ENCODE peak calls at places on chromosome 19, in seven cellular contexts. One of them, this sample, is unnamed.

GRCh38 chr19:14433454-14434156 is 499 bp downstream of the PKN1 start:
- DNase-seq in GM23338: peak; percentile 55
- DNase-seq in AG09309: no peak
- DNase-seq in pancreas: peak; percentile 43
- DNase-seq in choroid plexus epithelial cell: no peak
- DNase-seq in ascending aorta: no peak
- DNase-seq in foreskin fibroblast: no peak
- DNase-seq in this sample: no peak

GRCh38 chr19:42199440-42200115 is 17.9 kb downstream of the DEDD2 start:
- DNase-seq in GM23338: peak; percentile 61
- DNase-seq in AG09309: no peak
- DNase-seq in pancreas: no peak
- DNase-seq in choroid plexus epithelial cell: no peak
- DNase-seq in ascending aorta: no peak
- DNase-seq in foreskin fibroblast: no peak
- DNase-seq in this sample: peak; percentile 79

GRCh38 chr19:13040916-13041292 is 45.6 kb downstream of the NFIX start:
- DNase-seq in GM23338: no peak
- DNase-seq in AG09309: no peak
- DNase-seq in pancreas: no peak
- DNase-seq in choroid plexus epithelial cell: no peak
- DNase-seq in ascending aorta: no peak
- DNase-seq in foreskin fibroblast: no peak
- DNase-seq in this sample: no peak

GRCh38 chr19:34711890-34712289 is 22.2 kb upstream of the ZNF181 start:
- DNase-seq in GM23338: peak; percentile 78
- DNase-seq in AG09309: no peak
- DNase-seq in pancreas: no peak
- DNase-seq in choroid plexus epithelial cell: no peak
- DNase-seq in ascending aorta: no peak
- DNase-seq in foreskin fibroblast: no peak
- DNase-seq in this sample: no peak

GRCh38 chr19:19292607-19293006 is 19.5 kb upstream of the TM6SF2 start:
- DNase-seq in GM23338: no peak
- DNase-seq in AG09309: no peak
- DNase-seq in pancreas: no peak
- DNase-seq in choroid plexus epithelial cell: no peak
- DNase-seq in ascending aorta: no peak
- DNase-seq in foreskin fibroblast: no peak
- DNase-seq in this sample: no peak

GRCh38 chr19:17078920-17079709 is 3.5 kb downstream of the MYO9B start:
- DNase-seq in GM23338: no peak
- DNase-seq in AG09309: no peak
- DNase-seq in pancreas: no peak
- DNase-seq in choroid plexus epithelial cell: peak; percentile 21
- DNase-seq in ascending aorta: no peak
- DNase-seq in foreskin fibroblast: no peak
- DNase-seq in this sample: no peak

GRCh38 chr19:32330149-32330548 is 15.3 kb upstream of the ZNF507 start:
- DNase-seq in GM23338: no peak
- DNase-seq in AG09309: no peak
- DNase-seq in pancreas: no peak
- DNase-seq in choroid plexus epithelial cell: no peak
- DNase-seq in ascending aorta: no peak
- DNase-seq in foreskin fibroblast: no peak
- DNase-seq in this sample: no peak

GRCh38 chr19:31988256-31988655 is 357.2 kb upstream of the ZNF507 start:
- DNase-seq in GM23338: no peak
- DNase-seq in AG09309: no peak
- DNase-seq in pancreas: no peak
- DNase-seq in choroid plexus epithelial cell: no peak
- DNase-seq in ascending aorta: no peak
- DNase-seq in foreskin fibroblast: no peak
- DNase-seq in this sample: no peak

GRCh38 chr19:39413269-39413902 is 917 bp downstream of the PLEKHG2 start:
- DNase-seq in GM23338: peak; percentile 74
- DNase-seq in AG09309: no peak
- DNase-seq in pancreas: peak; percentile 47
- DNase-seq in choroid plexus epithelial cell: peak; percentile 50
- DNase-seq in ascending aorta: no peak
- DNase-seq in foreskin fibroblast: peak; percentile 51
- DNase-seq in this sample: peak; percentile 88

GRCh38 chr19:16825312-16826168 is 3.7 kb upstream of the SIN3B start:
- DNase-seq in GM23338: peak; percentile 83
- DNase-seq in AG09309: no peak
- DNase-seq in pancreas: peak; percentile 24
- DNase-seq in choroid plexus epithelial cell: peak; percentile 85
- DNase-seq in ascending aorta: no peak
- DNase-seq in foreskin fibroblast: peak; percentile 58
- DNase-seq in this sample: peak; percentile 76

GRCh38 chr19:35040826-35041547 is 534 bp upstream of the HPN start:
- DNase-seq in GM23338: peak; percentile 93
- DNase-seq in AG09309: no peak
- DNase-seq in pancreas: peak; percentile 96
- DNase-seq in choroid plexus epithelial cell: peak; percentile 40
- DNase-seq in ascending aorta: peak; percentile 50
- DNase-seq in foreskin fibroblast: no peak
- DNase-seq in this sample: peak; percentile 93

GRCh38 chr19:41939861-41940442 is 11.7 kb upstream of the ERFL start:
- DNase-seq in GM23338: peak; percentile 77
- DNase-seq in AG09309: no peak
- DNase-seq in pancreas: no peak
- DNase-seq in choroid plexus epithelial cell: no peak
- DNase-seq in ascending aorta: no peak
- DNase-seq in foreskin fibroblast: no peak
- DNase-seq in this sample: no peak

GRCh38 chr19:11887247-11887617 is 350 bp upstream of the ZNF69 start:
- DNase-seq in GM23338: peak; percentile 48
- DNase-seq in AG09309: no peak
- DNase-seq in pancreas: no peak
- DNase-seq in choroid plexus epithelial cell: peak; percentile 28
- DNase-seq in ascending aorta: no peak
- DNase-seq in foreskin fibroblast: no peak
- DNase-seq in this sample: no peak

GRCh38 chr19:12769689-12770088 is 5.7 kb downstream of the HOOK2 start:
- DNase-seq in GM23338: peak; percentile 94
- DNase-seq in AG09309: no peak
- DNase-seq in pancreas: no peak
- DNase-seq in choroid plexus epithelial cell: no peak
- DNase-seq in ascending aorta: no peak
- DNase-seq in foreskin fibroblast: no peak
- DNase-seq in this sample: no peak

GRCh38 chr19:48915757-48916156 is 15.6 kb downstream of the NUCB1 start:
- DNase-seq in GM23338: no peak
- DNase-seq in AG09309: no peak
- DNase-seq in pancreas: no peak
- DNase-seq in choroid plexus epithelial cell: no peak
- DNase-seq in ascending aorta: no peak
- DNase-seq in foreskin fibroblast: no peak
- DNase-seq in this sample: no peak

GRCh38 chr19:35714601-35715354 is 3.0 kb upstream of the KMT2B start:
- DNase-seq in GM23338: peak; percentile 68
- DNase-seq in AG09309: no peak
- DNase-seq in pancreas: no peak
- DNase-seq in choroid plexus epithelial cell: no peak
- DNase-seq in ascending aorta: no peak
- DNase-seq in foreskin fibroblast: no peak
- DNase-seq in this sample: no peak

GRCh38 chr19:56015756-56016155 is 29.2 kb downstream of the NLRP5 start:
- DNase-seq in GM23338: peak; percentile 1
- DNase-seq in AG09309: no peak
- DNase-seq in pancreas: no peak
- DNase-seq in choroid plexus epithelial cell: peak; percentile 6
- DNase-seq in ascending aorta: no peak
- DNase-seq in foreskin fibroblast: peak; percentile 2
- DNase-seq in this sample: no peak

GRCh38 chr19:56148096-56148495 is 7.0 kb downstream of the ZNF444 start:
- DNase-seq in GM23338: no peak
- DNase-seq in AG09309: no peak
- DNase-seq in pancreas: no peak
- DNase-seq in choroid plexus epithelial cell: no peak
- DNase-seq in ascending aorta: no peak
- DNase-seq in foreskin fibroblast: no peak
- DNase-seq in this sample: no peak

GRCh38 chr19:45079063-45079910 is at the start of gene GEMIN7:
- DNase-seq in GM23338: peak; percentile 93
- DNase-seq in AG09309: no peak
- DNase-seq in pancreas: peak; percentile 64
- DNase-seq in choroid plexus epithelial cell: peak; percentile 70
- DNase-seq in ascending aorta: no peak
- DNase-seq in foreskin fibroblast: peak; percentile 75
- DNase-seq in this sample: peak; percentile 81

GRCh38 chr19:4976412-4977298 is 7.7 kb downstream of the KDM4B start:
- DNase-seq in GM23338: peak; percentile 85
- DNase-seq in AG09309: peak; percentile 89
- DNase-seq in pancreas: no peak
- DNase-seq in choroid plexus epithelial cell: peak; percentile 98
- DNase-seq in ascending aorta: peak; percentile 63
- DNase-seq in foreskin fibroblast: peak; percentile 89
- DNase-seq in this sample: peak; percentile 59

GRCh38 chr19:13831560-13832056 is 36.4 kb downstream of the ZSWIM4 start:
- DNase-seq in GM23338: no peak
- DNase-seq in AG09309: no peak
- DNase-seq in pancreas: no peak
- DNase-seq in choroid plexus epithelial cell: no peak
- DNase-seq in ascending aorta: no peak
- DNase-seq in foreskin fibroblast: no peak
- DNase-seq in this sample: no peak

GRCh38 chr19:8255426-8256125 is 46.4 kb downstream of the CERS4 start:
- DNase-seq in GM23338: no peak
- DNase-seq in AG09309: no peak
- DNase-seq in pancreas: no peak
- DNase-seq in choroid plexus epithelial cell: no peak
- DNase-seq in ascending aorta: no peak
- DNase-seq in foreskin fibroblast: no peak
- DNase-seq in this sample: no peak

GRCh38 chr19:21047712-21048111 is 27.3 kb downstream of the ZNF430 start:
- DNase-seq in GM23338: no peak
- DNase-seq in AG09309: no peak
- DNase-seq in pancreas: no peak
- DNase-seq in choroid plexus epithelial cell: peak; percentile 2
- DNase-seq in ascending aorta: no peak
- DNase-seq in foreskin fibroblast: no peak
- DNase-seq in this sample: no peak

GRCh38 chr19:57903298-57904174 is 12.9 kb downstream of the ZNF417 start:
- DNase-seq in GM23338: peak; percentile 73
- DNase-seq in AG09309: peak; percentile 35
- DNase-seq in pancreas: no peak
- DNase-seq in choroid plexus epithelial cell: peak; percentile 67
- DNase-seq in ascending aorta: no peak
- DNase-seq in foreskin fibroblast: peak; percentile 13
- DNase-seq in this sample: no peak

GRCh38 chr19:30799854-30800755 is 427.9 kb downstream of the ZNF536 start:
- DNase-seq in GM23338: peak; percentile 81
- DNase-seq in AG09309: no peak
- DNase-seq in pancreas: no peak
- DNase-seq in choroid plexus epithelial cell: no peak
- DNase-seq in ascending aorta: no peak
- DNase-seq in foreskin fibroblast: no peak
- DNase-seq in this sample: peak; percentile 33

GRCh38 chr19:55368701-55369563 is 1.3 kb downstream of the IL11 start:
- DNase-seq in GM23338: peak; percentile 70
- DNase-seq in AG09309: no peak
- DNase-seq in pancreas: no peak
- DNase-seq in choroid plexus epithelial cell: no peak
- DNase-seq in ascending aorta: no peak
- DNase-seq in foreskin fibroblast: peak; percentile 75
- DNase-seq in this sample: no peak

DNA sequence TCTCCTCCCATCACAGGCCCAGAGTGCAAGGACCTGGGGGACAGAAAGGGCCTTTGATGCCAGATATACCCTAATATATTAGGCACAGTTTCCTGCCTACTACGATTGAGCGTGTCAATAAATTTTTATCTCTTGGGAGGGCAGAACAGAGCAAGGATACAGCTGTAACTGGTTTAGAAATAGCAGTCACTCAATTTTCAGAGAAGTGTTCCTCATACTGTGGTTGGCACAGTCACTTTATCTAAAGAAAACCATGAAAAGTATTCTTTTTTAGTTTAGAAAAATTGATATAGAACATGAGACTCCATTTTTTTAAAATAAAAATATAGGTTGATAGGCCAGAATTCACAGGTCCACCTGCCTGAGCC is 460 bp upstream of the ZNF155 start:
- DNase-seq in GM23338: no peak
- DNase-seq in AG09309: no peak
- DNase-seq in pancreas: no peak
- DNase-seq in choroid plexus epithelial cell: no peak
- DNase-seq in ascending aorta: no peak
- DNase-seq in foreskin fibroblast: no peak
- DNase-seq in this sample: no peak
- H3K4me3 ChIP-seq in GM23338: peak overlapping the region; percentile 64
- H3K4me3 ChIP-seq in AG09309: peak overlapping the region; percentile 66
- H3K4me3 ChIP-seq in pancreas: peak overlapping the region; percentile 38
- H3K4me3 ChIP-seq in choroid plexus epithelial cell: peak overlapping the region; percentile 87
- H3K4me3 ChIP-seq in ascending aorta: peak overlapping the region; percentile 74
- H3K4me3 ChIP-seq in foreskin fibroblast: peak overlapping the region; percentile 94
- H3K4me3 ChIP-seq in this sample: peak overlapping the region; percentile 79

GRCh38 chr19:53007200-53008054 is 6.3 kb upstream of the ERVV-1 start:
- DNase-seq in GM23338: no peak
- DNase-seq in AG09309: no peak
- DNase-seq in pancreas: no peak
- DNase-seq in choroid plexus epithelial cell: no peak
- DNase-seq in ascending aorta: no peak
- DNase-seq in foreskin fibroblast: no peak
- DNase-seq in this sample: no peak
- H3K4me3 ChIP-seq in GM23338: no peak overlapping the region
- H3K4me3 ChIP-seq in AG09309: no peak overlapping the region
- H3K4me3 ChIP-seq in pancreas: no peak overlapping the region
- H3K4me3 ChIP-seq in choroid plexus epithelial cell: no peak overlapping the region
- H3K4me3 ChIP-seq in ascending aorta: no peak overlapping the region
- H3K4me3 ChIP-seq in foreskin fibroblast: no peak overlapping the region
- H3K4me3 ChIP-seq in this sample: peak overlapping the region; percentile 10

DNA sequence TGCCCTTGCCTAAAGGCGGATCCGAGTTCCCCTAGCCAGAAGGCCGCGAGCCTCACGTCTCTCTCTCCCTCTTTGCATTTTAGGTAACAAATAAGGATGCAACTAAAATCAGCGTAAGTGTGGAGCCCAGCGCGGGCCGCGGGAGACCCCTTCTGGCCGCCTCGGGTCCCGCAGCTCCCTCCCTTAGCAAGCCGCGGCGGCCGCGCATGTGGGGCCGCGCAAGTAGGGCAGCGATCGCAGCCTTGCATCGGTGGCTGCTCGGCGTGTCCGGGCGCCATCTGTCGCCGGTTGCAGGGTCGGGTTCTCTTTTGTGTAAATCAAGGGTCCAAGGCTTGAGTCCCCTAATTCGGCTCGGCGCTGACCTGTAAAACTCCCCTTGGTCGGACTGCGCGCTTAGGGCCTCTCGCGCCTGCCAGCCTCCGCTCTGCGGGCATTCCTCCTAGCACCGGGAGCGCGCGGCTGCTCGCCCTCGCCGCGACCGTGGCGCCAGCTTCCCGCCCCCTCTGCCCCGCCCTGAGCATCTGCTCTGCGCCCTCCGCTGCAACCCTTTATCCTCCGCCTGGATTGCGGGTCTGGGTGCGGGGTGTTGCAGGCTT is 2.7 kb downstream of the VSTM2B start:
- DNase-seq in GM23338: peak; percentile 90
- DNase-seq in AG09309: no peak
- DNase-seq in pancreas: peak; percentile 9
- DNase-seq in choroid plexus epithelial cell: peak; percentile 75
- DNase-seq in ascending aorta: no peak
- DNase-seq in foreskin fibroblast: peak; percentile 66
- DNase-seq in this sample: peak; percentile 51
- H3K4me3 ChIP-seq in GM23338: peak overlapping the region; percentile 84
- H3K4me3 ChIP-seq in AG09309: peak overlapping the region; percentile 19
- H3K4me3 ChIP-seq in pancreas: no peak overlapping the region
- H3K4me3 ChIP-seq in choroid plexus epithelial cell: peak overlapping the region; percentile 17
- H3K4me3 ChIP-seq in ascending aorta: peak overlapping the region; percentile 30
- H3K4me3 ChIP-seq in foreskin fibroblast: peak overlapping the region; percentile 28
- H3K4me3 ChIP-seq in this sample: no peak overlapping the region

GRCh38 chr19:33449799-33450198 is 71.8 kb downstream of the PEPD start:
- DNase-seq in GM23338: no peak
- DNase-seq in AG09309: no peak
- DNase-seq in pancreas: no peak
- DNase-seq in choroid plexus epithelial cell: no peak
- DNase-seq in ascending aorta: no peak
- DNase-seq in foreskin fibroblast: no peak
- DNase-seq in this sample: no peak
- H3K4me3 ChIP-seq in GM23338: no peak overlapping the region
- H3K4me3 ChIP-seq in AG09309: no peak overlapping the region
- H3K4me3 ChIP-seq in pancreas: no peak overlapping the region
- H3K4me3 ChIP-seq in choroid plexus epithelial cell: no peak overlapping the region
- H3K4me3 ChIP-seq in ascending aorta: no peak overlapping the region
- H3K4me3 ChIP-seq in foreskin fibroblast: no peak overlapping the region
- H3K4me3 ChIP-seq in this sample: no peak overlapping the region